ENCODE peak calls at places on chromosomes 7 and 10, in six cellular contexts. M, W, Y, B, R and T are unnamed samples.

GRCh38 chr7:101172005-101172853 is 6.9 kb upstream of the VGF start:
- DNase-seq in M (no peak), W (no peak), Y (no peak), B (no peak), R (no peak), T (no peak)

GRCh38 chr10:52391927-52392602 is 78.0 kb downstream of the DKK1 start:
- DNase-seq in M (no peak), W (no peak), Y (no peak), B (no peak), R (no peak), T (no peak)

GRCh38 chr7:27906385-27907091 is 166.6 kb downstream of the TAX1BP1 start:
- DNase-seq in M (no peak), W (no peak), Y (no peak), B (no peak), R (no peak), T (no peak)

GRCh38 chr10:23981520-23982309 is 227.2 kb upstream of the KIAA1217 start:
- DNase-seq in M (no peak), W (no peak), Y (no peak), B (no peak), R (no peak), T (no peak)

GRCh38 chr10:113329121-113329596 is 223.7 kb upstream of the HABP2 start:
- DNase-seq in M (no peak), W (no peak), Y (no peak), B (peak; percentile 68), R (no peak), T (no peak)

GRCh38 chr10:122461367-122461728 is at the start of gene HTRA1:
- DNase-seq in M (no peak), W (peak; percentile 85), Y (no peak), B (peak; percentile 71), R (peak; percentile 67), T (no peak)

GRCh38 chr7:141145630-141145982 is 71.7 kb downstream of the TMEM178B start:
- DNase-seq in M (no peak), W (no peak), Y (no peak), B (peak; percentile 73), R (no peak), T (no peak)

GRCh38 chr10:19946791-19947190 is 130.6 kb downstream of the PLXDC2 start:
- DNase-seq in M (no peak), W (no peak), Y (no peak), B (no peak), R (no peak), T (no peak)

GRCh38 chr7:1425292-1426136 is 33.8 kb downstream of the MICALL2 start:
- DNase-seq in M (no peak), W (no peak), Y (no peak), B (no peak), R (no peak), T (no peak)

GRCh38 chr7:28700790-28701203 is 257.3 kb downstream of the TRIL start:
- DNase-seq in M (no peak), W (no peak), Y (no peak), B (no peak), R (no peak), T (no peak)

GRCh38 chr10:124092270-124093075 is 925 bp downstream of the CHST15 start:
- DNase-seq in M (no peak), W (peak; percentile 56), Y (no peak), B (peak; percentile 47), R (peak; percentile 53), T (no peak)

GRCh38 chr10:78914502-78915330 is 154.1 kb upstream of the ZMIZ1 start:
- DNase-seq in M (no peak), W (no peak), Y (no peak), B (no peak), R (no peak), T (no peak)

GRCh38 chr7:116525298-116525912 is 569 bp downstream of the CAV1 start:
- DNase-seq in M (no peak), W (no peak), Y (no peak), B (peak; percentile 57), R (no peak), T (no peak)